ENCODE peak calls at places on chromosomes 12 and 14, in six cellular contexts. F is K562, C is stomach, Q is HCT116, K is breast epithelium, W is SK-N-SH. J is an unnamed sample.

GRCh38 chr12:111759991-111760390 is 6.7 kb upstream of the ALDH2 start:
- DNase-seq in F (no peak), C (no peak), Q (no peak), K (no peak), W (no peak), J (no peak)

GRCh38 chr12:7122876-7123769 is 5.6 kb downstream of the RBP5 start:
- DNase-seq in F (peak), C (no peak), Q (no peak), K (no peak), W (no peak), J (no peak)

GRCh38 chr12:27015730-27016076 is 1.5 kb upstream of the TM7SF3 start:
- DNase-seq in F (peak), C (no peak), Q (peak), K (no peak), W (peak), J (no peak)

GRCh38 chr12:121579981-121580868 is 598 bp downstream of the KDM2B start:
- DNase-seq in F (peak), C (peak), Q (no peak), K (peak), W (peak), J (peak)

GRCh38 chr14:51978566-51979398 is 10.6 kb upstream of the RTRAF start:
- DNase-seq in F (peak), C (peak), Q (peak), K (peak), W (peak), J (peak)

GRCh38 chr14:74326369-74327152 is 21.7 kb upstream of the VRTN start:
- DNase-seq in F (no peak), C (no peak), Q (no peak), K (no peak), W (peak), J (no peak)

GRCh38 chr12:68803948-68804653 is 3.9 kb upstream of the MDM2 start:
- DNase-seq in F (no peak), C (no peak), Q (no peak), K (no peak), W (no peak), J (no peak)

GRCh38 chr12:125568306-125568705 is 503.1 kb downstream of the AACS start:
- DNase-seq in F (no peak), C (no peak), Q (no peak), K (no peak), W (no peak), J (no peak)

GRCh38 chr12:91687052-91688017 is 458.3 kb downstream of the BTG1 start:
- DNase-seq in F (no peak), C (no peak), Q (peak), K (no peak), W (no peak), J (no peak)

GRCh38 chr14:44829021-44829420 is 132.7 kb downstream of the KLHL28 start:
- DNase-seq in F (no peak), C (no peak), Q (no peak), K (no peak), W (no peak), J (no peak)

GRCh38 chr12:80794506-80794905 is 77.8 kb downstream of the MYF5 start:
- DNase-seq in F (no peak), C (no peak), Q (no peak), K (no peak), W (no peak), J (no peak)

GRCh38 chr14:69354383-69355154 is 43.5 kb downstream of the ERH start:
- DNase-seq in F (no peak), C (peak), Q (no peak), K (no peak), W (no peak), J (no peak)

GRCh38 chr12:47832263-47832933 is 12.7 kb upstream of the HDAC7 start:
- DNase-seq in F (no peak), C (no peak), Q (no peak), K (no peak), W (no peak), J (no peak)

GRCh38 chr12:124369055-124369900 is 74.4 kb downstream of the RFLNA start:
- DNase-seq in F (no peak), C (peak), Q (no peak), K (peak), W (peak), J (no peak)

GRCh38 chr12:104886418-104887401 is 71.4 kb downstream of the SLC41A2 start:
- DNase-seq in F (no peak), C (no peak), Q (peak), K (no peak), W (no peak), J (no peak)

GRCh38 chr12:93767524-93767863 is 90.3 kb downstream of the CRADD start:
- DNase-seq in F (no peak), C (no peak), Q (no peak), K (no peak), W (no peak), J (no peak)

GRCh38 chr12:130715996-130716917 is at the start of gene RIMBP2:
- DNase-seq in F (no peak), C (peak), Q (no peak), K (no peak), W (peak), J (no peak)

GRCh38 chr14:101561145-101561896 is at the start of gene DIO3:
- DNase-seq in F (no peak), C (no peak), Q (peak), K (no peak), W (peak), J (no peak)
- TF ChIP-seq POLR2AphosphoS5 in F (no peak), C (no peak), Q (peak), K (no peak), W (no peak), J (no peak)

GRCh38 chr12:65196762-65197567 is 27.6 kb downstream of the LEMD3 start:
- DNase-seq in F (no peak), C (no peak), Q (no peak), K (no peak), W (no peak), J (no peak)

GRCh38 chr12:65195387-65196055 is 26.1 kb downstream of the LEMD3 start:
- DNase-seq in F (no peak), C (no peak), Q (no peak), K (no peak), W (no peak), J (no peak)

GRCh38 chr12:65194949-65195348 is 25.6 kb downstream of the LEMD3 start:
- DNase-seq in F (no peak), C (no peak), Q (no peak), K (no peak), W (no peak), J (no peak)

GRCh38 chr12:65189028-65189718 is 19.8 kb downstream of the LEMD3 start:
- DNase-seq in F (no peak), C (no peak), Q (no peak), K (no peak), W (no peak), J (no peak)

GRCh38 chr12:65192963-65193516 is 23.7 kb downstream of the LEMD3 start:
- DNase-seq in F (peak), C (no peak), Q (no peak), K (no peak), W (no peak), J (no peak)
- TF ChIP-seq POLR2AphosphoS5 in F (no peak), C (no peak), Q (no peak), K (no peak), W (no peak), J (no peak)

DNA sequence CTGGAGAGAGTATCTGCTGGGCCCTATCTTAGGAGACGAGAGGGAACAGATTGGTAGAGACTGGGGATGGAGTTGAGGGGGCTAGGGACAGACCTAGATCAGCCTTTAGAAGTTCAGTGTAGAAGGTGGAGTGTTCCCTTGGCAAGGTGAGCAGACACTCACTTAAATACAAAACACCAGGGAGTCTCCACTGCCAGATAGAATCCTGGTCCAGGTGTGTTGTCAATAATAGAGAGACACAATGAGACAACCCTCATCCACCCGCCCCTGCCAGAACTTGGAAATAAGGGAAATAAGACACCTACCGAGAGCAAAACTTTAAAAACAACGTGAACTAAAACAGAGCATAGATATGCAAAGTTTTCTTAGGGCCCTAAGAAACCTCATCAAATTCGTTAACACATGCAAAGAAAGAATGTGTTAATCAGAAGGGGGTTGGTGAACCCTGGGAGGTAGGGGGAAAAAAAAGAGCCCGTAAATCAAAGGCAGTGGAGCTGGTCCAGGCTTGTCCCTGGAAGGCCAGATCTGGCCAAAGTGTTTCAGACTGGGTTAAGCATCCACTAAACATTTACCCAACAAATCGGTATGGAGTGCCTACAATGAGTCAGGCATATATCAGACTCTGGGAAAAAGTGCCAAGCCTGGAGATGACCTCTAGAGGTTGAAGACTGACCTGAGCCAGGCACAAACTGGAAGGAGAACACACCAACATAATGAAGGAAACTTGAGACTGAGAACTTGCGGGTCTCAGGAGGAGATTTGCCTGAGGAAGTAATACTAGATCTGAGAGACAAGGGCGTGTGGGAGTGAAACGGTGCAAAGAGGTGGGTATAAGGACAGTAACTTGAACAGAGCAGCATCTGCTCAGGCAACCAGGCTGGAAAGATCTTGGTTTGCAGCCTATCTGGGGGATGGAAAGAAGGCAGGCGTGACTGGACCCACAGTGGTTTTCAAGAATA is 37.0 kb upstream of the OTX2 start:
- DNase-seq in F (no peak), C (no peak), Q (no peak), K (no peak), W (no peak), J (no peak)
- TF ChIP-seq POLR2AphosphoS5 in F (no peak), C (no peak), Q (no peak), K (no peak), W (no peak), J (no peak)

DNA sequence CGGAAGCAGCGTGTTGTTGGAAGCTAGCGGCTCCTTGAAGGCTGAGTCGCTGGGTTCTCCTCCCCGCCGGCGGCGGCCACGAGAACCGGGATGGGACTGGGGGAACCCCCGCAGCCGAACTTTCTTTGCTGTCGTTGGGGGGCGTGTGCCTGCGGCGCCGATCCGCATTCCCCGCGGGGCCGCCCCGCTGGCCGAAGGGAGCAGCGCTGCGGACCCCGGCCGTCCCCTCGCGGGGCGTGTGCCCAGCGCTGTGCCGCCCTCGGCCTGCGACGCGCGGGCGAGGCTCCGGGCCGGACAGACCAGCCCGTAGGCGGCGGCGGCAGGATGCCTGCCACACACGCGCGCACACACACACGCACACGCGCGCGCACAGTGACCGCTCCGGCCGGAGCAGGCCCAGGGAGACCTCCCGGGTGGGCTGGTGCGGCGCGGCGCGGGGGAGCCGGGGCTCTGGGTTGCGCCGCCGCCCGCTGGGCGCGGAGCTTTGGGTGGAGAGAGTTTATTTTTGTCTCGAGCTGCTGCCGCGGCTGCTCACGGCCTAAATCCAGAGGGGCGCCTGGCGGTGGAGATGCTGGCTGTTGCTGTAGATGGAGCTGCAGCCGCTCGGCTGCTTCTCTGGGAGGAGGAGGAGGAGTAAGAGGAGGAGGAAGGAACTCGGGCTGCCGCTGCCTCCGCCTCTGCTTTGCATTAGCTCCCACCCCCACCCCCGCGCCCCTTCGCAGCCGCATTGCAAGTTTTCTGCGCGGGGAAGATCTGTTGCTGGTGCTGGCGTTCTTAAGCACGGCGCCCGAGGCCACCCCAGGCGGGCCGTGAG is at the start of gene SAMD4A:
- DNase-seq in F (peak), C (peak), Q (no peak), K (peak), W (peak), J (peak)
- TF ChIP-seq POLR2AphosphoS5 in F (no peak), C (peak), Q (peak), K (no peak), W (no peak), J (peak)

GRCh38 chr14:79051009-79051710 is 881.0 kb downstream of the NRXN3 start:
- DNase-seq in F (no peak), C (no peak), Q (no peak), K (no peak), W (no peak), J (no peak)
- TF ChIP-seq POLR2AphosphoS5 in F (no peak), C (no peak), Q (no peak), K (no peak), W (no peak), J (peak)

GRCh38 chr12:2256915-2257314 is 204.1 kb downstream of the CACNA1C start:
- DNase-seq in F (no peak), C (no peak), Q (no peak), K (no peak), W (no peak), J (no peak)
- TF ChIP-seq POLR2AphosphoS5 in F (no peak), C (no peak), Q (no peak), K (no peak), W (no peak), J (no peak)

GRCh38 chr12:89707623-89707991 is 1.0 kb downstream of the ATP2B1 start:
- DNase-seq in F (peak), C (no peak), Q (no peak), K (no peak), W (peak), J (no peak)

GRCh38 chr12:89707992-89708792 is 446 bp downstream of the ATP2B1 start:
- DNase-seq in F (peak), C (peak), Q (no peak), K (peak), W (peak), J (no peak)

GRCh38 chr12:89709157-89709993 is 737 bp upstream of the ATP2B1 start:
- DNase-seq in F (peak), C (peak), Q (peak), K (peak), W (peak), J (peak)

GRCh38 chr12:89709994-89710872 is 1.6 kb upstream of the ATP2B1 start:
- DNase-seq in F (no peak), C (peak), Q (no peak), K (peak), W (no peak), J (no peak)

DNA sequence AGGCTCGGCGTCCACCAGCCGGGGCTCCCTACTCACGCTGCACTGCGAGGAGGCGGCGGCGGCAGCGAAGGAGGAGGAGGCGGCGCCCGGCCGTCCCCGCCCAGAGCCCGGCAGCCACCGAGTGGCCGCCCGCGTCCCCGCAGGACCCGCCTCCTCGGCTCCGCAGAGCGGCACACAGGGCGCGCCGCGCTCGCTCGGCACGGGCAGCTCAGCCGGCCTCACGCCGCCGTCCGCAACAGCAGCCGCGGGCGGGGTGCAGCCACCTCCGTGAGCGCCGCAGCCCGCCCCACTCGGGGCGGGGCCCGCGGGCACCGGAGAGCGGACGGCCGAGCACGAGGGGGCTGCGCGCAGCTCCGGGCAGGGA is at the start of gene ATP2B1:
- DNase-seq in F (peak), C (peak), Q (peak), K (peak), W (peak), J (no peak)
- TF ChIP-seq POLR2AphosphoS5 in F (peak), C (peak), Q (peak), K (peak), W (peak), J (peak)

J was measured in esophagus muscularis mucosa.